ENCODE peak calls at places on chromosomes 12 and 14, in seven cellular contexts. A is NCI-H748 treated with DMSO at 0.1 percent for 48 hours; K is CD8-positive, alpha-beta memory T cell; G is GM03348; L is CD4-positive, alpha-beta memory T cell; T is body of pancreas; R is astrocyte of the hippocampus. M is an unnamed sample.

GRCh38 chr12:20452496-20452895 is 84.2 kb downstream of the PDE3A start:
- DNase-seq in L (no peak), K (no peak), R (no peak), T (no peak), A (no peak), G (no peak), M (no peak)

GRCh38 chr12:119176267-119177055 is 2.3 kb upstream of the HSPB8 start:
- DNase-seq in K (no peak), T (peak; percentile 66), R (peak; percentile 87), A (peak; percentile 61), G (peak; percentile 89), L (no peak), M (peak; percentile 91)

GRCh38 chr14:29028973-29029582 is 262.5 kb downstream of the FOXG1 start:
- DNase-seq in L (no peak), R (peak; percentile 23), A (no peak), T (peak; percentile 29), K (no peak), G (no peak), M (no peak)

GRCh38 chr12:108839011-108839889 is 18.1 kb downstream of the SSH1 start:
- DNase-seq in G (peak; percentile 60), K (no peak), A (no peak), R (peak; percentile 85), T (peak; percentile 37), L (no peak), M (peak; percentile 74)

GRCh38 chr12:13347241-13348043 is 150.9 kb downstream of the EMP1 start:
- DNase-seq in L (no peak), G (peak; percentile 83), T (no peak), R (peak; percentile 60), K (no peak), A (no peak), M (peak; percentile 87)

GRCh38 chr14:53934778-53935414 is 21.7 kb downstream of the BMP4 start:
- DNase-seq in T (no peak), K (no peak), L (no peak), G (no peak), A (no peak), R (no peak), M (no peak)

GRCh38 chr14:78848234-78848820 is 678.2 kb downstream of the NRXN3 start:
- DNase-seq in A (peak; percentile 18), T (peak; percentile 35), L (no peak), K (no peak), G (peak; percentile 18), R (peak; percentile 70), M (peak; percentile 2)

GRCh38 chr12:71282020-71282419 is 124.2 kb upstream of the TSPAN8 start:
- DNase-seq in R (no peak), A (no peak), L (no peak), T (no peak), G (no peak), K (no peak), M (no peak)

GRCh38 chr12:115700896-115701465 is 576.5 kb downstream of the MED13L start:
- DNase-seq in K (no peak), G (no peak), A (no peak), T (no peak), R (peak; percentile 5), L (no peak), M (peak; percentile 15)

GRCh38 chr12:92098594-92099370 is 46.9 kb downstream of the BTG1 start:
- DNase-seq in A (no peak), K (no peak), L (no peak), T (peak; percentile 51), G (no peak), R (no peak), M (no peak)

GRCh38 chr14:34711169-34711568 is 3.2 kb downstream of the CFL2 start:
- DNase-seq in R (peak; percentile 61), T (peak; percentile 4), G (peak; percentile 79), A (peak; percentile 6), K (no peak), L (no peak), M (peak; percentile 83)

GRCh38 chr12:120972870-120973543 is 5.3 kb upstream of the HNF1A start:
- DNase-seq in R (peak; percentile 81), A (no peak), T (peak; percentile 35), K (no peak), L (no peak), G (no peak), M (no peak)